ENCODE peak calls at places on chromosomes 11 and 22, in ten cellular contexts. One of them, this sample, is unnamed.

GRCh38 chr11:57901756-57902155 is 121.9 kb upstream of the OR9Q1 start:
- DNase-seq in psoas muscle: no peak
- DNase-seq in mesothelial cell of epicardium: no peak
- DNase-seq in fibroblast of pulmonary artery: no peak
- DNase-seq in H9: no peak
- DNase-seq in MM.1S: no peak
- DNase-seq in fibroblast of mammary gland: no peak
- DNase-seq in gastrocnemius medialis: no peak
- DNase-seq in cardiac fibroblast: no peak
- DNase-seq in nephron progenitor cell: no peak
- DNase-seq in this sample: no peak

GRCh38 chr22:41271787-41272186 is 14.2 kb downstream of the RANGAP1 start:
- DNase-seq in fibroblast of mammary gland: no peak
- DNase-seq in cardiac fibroblast: no peak
- DNase-seq in gastrocnemius medialis: no peak
- DNase-seq in MM.1S: no peak
- DNase-seq in fibroblast of pulmonary artery: no peak
- DNase-seq in nephron progenitor cell: no peak
- DNase-seq in psoas muscle: peak
- DNase-seq in mesothelial cell of epicardium: no peak
- DNase-seq in H9: no peak
- DNase-seq in this sample: no peak

GRCh38 chr11:115961168-115962003 is 457.2 kb upstream of the CADM1 start:
- DNase-seq in gastrocnemius medialis: no peak
- DNase-seq in psoas muscle: no peak
- DNase-seq in fibroblast of mammary gland: no peak
- DNase-seq in cardiac fibroblast: peak
- DNase-seq in H9: no peak
- DNase-seq in MM.1S: no peak
- DNase-seq in mesothelial cell of epicardium: no peak
- DNase-seq in nephron progenitor cell: no peak
- DNase-seq in fibroblast of pulmonary artery: peak
- DNase-seq in this sample: no peak

GRCh38 chr22:34880667-34881066 is 185.3 kb upstream of the ISX start:
- DNase-seq in fibroblast of mammary gland: no peak
- DNase-seq in psoas muscle: no peak
- DNase-seq in MM.1S: no peak
- DNase-seq in H9: no peak
- DNase-seq in mesothelial cell of epicardium: no peak
- DNase-seq in nephron progenitor cell: no peak
- DNase-seq in gastrocnemius medialis: no peak
- DNase-seq in fibroblast of pulmonary artery: no peak
- DNase-seq in cardiac fibroblast: no peak
- DNase-seq in this sample: no peak

GRCh38 chr11:77634724-77635123 is 2.9 kb downstream of the CLNS1A start:
- DNase-seq in cardiac fibroblast: no peak
- DNase-seq in psoas muscle: no peak
- DNase-seq in fibroblast of mammary gland: no peak
- DNase-seq in mesothelial cell of epicardium: no peak
- DNase-seq in fibroblast of pulmonary artery: no peak
- DNase-seq in MM.1S: no peak
- DNase-seq in nephron progenitor cell: no peak
- DNase-seq in H9: no peak
- DNase-seq in gastrocnemius medialis: no peak
- DNase-seq in this sample: no peak

GRCh38 chr22:38943882-38944281 is 13.5 kb upstream of the APOBEC3A start:
- DNase-seq in MM.1S: no peak
- DNase-seq in nephron progenitor cell: no peak
- DNase-seq in psoas muscle: no peak
- DNase-seq in cardiac fibroblast: no peak
- DNase-seq in fibroblast of pulmonary artery: no peak
- DNase-seq in H9: no peak
- DNase-seq in gastrocnemius medialis: no peak
- DNase-seq in mesothelial cell of epicardium: no peak
- DNase-seq in fibroblast of mammary gland: no peak
- DNase-seq in this sample: no peak

GRCh38 chr11:65391007-65391406 is 4.6 kb downstream of the FRMD8 start:
- DNase-seq in gastrocnemius medialis: no peak
- DNase-seq in fibroblast of mammary gland: peak
- DNase-seq in H9: no peak
- DNase-seq in psoas muscle: no peak
- DNase-seq in nephron progenitor cell: no peak
- DNase-seq in MM.1S: no peak
- DNase-seq in cardiac fibroblast: peak
- DNase-seq in fibroblast of pulmonary artery: peak
- DNase-seq in mesothelial cell of epicardium: no peak
- DNase-seq in this sample: peak

GRCh38 chr11:42552786-42553185 is 759.0 kb upstream of the API5 start:
- DNase-seq in nephron progenitor cell: no peak
- DNase-seq in gastrocnemius medialis: no peak
- DNase-seq in mesothelial cell of epicardium: no peak
- DNase-seq in cardiac fibroblast: peak
- DNase-seq in psoas muscle: no peak
- DNase-seq in MM.1S: no peak
- DNase-seq in fibroblast of mammary gland: peak
- DNase-seq in H9: no peak
- DNase-seq in fibroblast of pulmonary artery: peak
- DNase-seq in this sample: no peak

GRCh38 chr22:38144025-38144405 is 33.5 kb upstream of the BAIAP2L2 start:
- DNase-seq in mesothelial cell of epicardium: no peak
- DNase-seq in MM.1S: no peak
- DNase-seq in gastrocnemius medialis: no peak
- DNase-seq in cardiac fibroblast: no peak
- DNase-seq in fibroblast of mammary gland: no peak
- DNase-seq in fibroblast of pulmonary artery: no peak
- DNase-seq in H9: peak
- DNase-seq in nephron progenitor cell: no peak
- DNase-seq in psoas muscle: no peak
- DNase-seq in this sample: no peak

GRCh38 chr22:48410536-48410935 is 1417.1 kb downstream of the BRD1 start:
- DNase-seq in fibroblast of mammary gland: no peak
- DNase-seq in mesothelial cell of epicardium: no peak
- DNase-seq in gastrocnemius medialis: no peak
- DNase-seq in psoas muscle: no peak
- DNase-seq in fibroblast of pulmonary artery: no peak
- DNase-seq in H9: no peak
- DNase-seq in cardiac fibroblast: no peak
- DNase-seq in MM.1S: no peak
- DNase-seq in nephron progenitor cell: no peak
- DNase-seq in this sample: no peak

GRCh38 chr11:11998091-11998781 is 10.2 kb downstream of the DKK3 start:
- DNase-seq in fibroblast of mammary gland: peak
- DNase-seq in mesothelial cell of epicardium: no peak
- DNase-seq in nephron progenitor cell: no peak
- DNase-seq in gastrocnemius medialis: no peak
- DNase-seq in H9: no peak
- DNase-seq in fibroblast of pulmonary artery: peak
- DNase-seq in MM.1S: no peak
- DNase-seq in psoas muscle: no peak
- DNase-seq in cardiac fibroblast: peak
- DNase-seq in this sample: no peak

GRCh38 chr22:49677495-49677889 is 150.2 kb downstream of the BRD1 start:
- DNase-seq in psoas muscle: no peak
- DNase-seq in cardiac fibroblast: no peak
- DNase-seq in mesothelial cell of epicardium: no peak
- DNase-seq in fibroblast of mammary gland: no peak
- DNase-seq in MM.1S: no peak
- DNase-seq in nephron progenitor cell: no peak
- DNase-seq in gastrocnemius medialis: no peak
- DNase-seq in H9: peak
- DNase-seq in fibroblast of pulmonary artery: no peak
- DNase-seq in this sample: no peak

GRCh38 chr11:612201-612960 is 3.4 kb downstream of the IRF7 start:
- DNase-seq in cardiac fibroblast: peak
- DNase-seq in fibroblast of pulmonary artery: peak
- DNase-seq in mesothelial cell of epicardium: no peak
- DNase-seq in H9: peak
- DNase-seq in gastrocnemius medialis: peak
- DNase-seq in fibroblast of mammary gland: peak
- DNase-seq in psoas muscle: peak
- DNase-seq in nephron progenitor cell: no peak
- DNase-seq in MM.1S: no peak
- DNase-seq in this sample: no peak

GRCh38 chr11:78365381-78365792 is 52.2 kb downstream of the GAB2 start:
- DNase-seq in fibroblast of pulmonary artery: peak
- DNase-seq in cardiac fibroblast: peak
- DNase-seq in nephron progenitor cell: no peak
- DNase-seq in fibroblast of mammary gland: no peak
- DNase-seq in mesothelial cell of epicardium: no peak
- DNase-seq in H9: peak
- DNase-seq in psoas muscle: no peak
- DNase-seq in MM.1S: no peak
- DNase-seq in gastrocnemius medialis: no peak
- DNase-seq in this sample: no peak

GRCh38 chr11:79236541-79236971 is 204.3 kb downstream of the TENM4 start:
- DNase-seq in fibroblast of mammary gland: peak
- DNase-seq in mesothelial cell of epicardium: no peak
- DNase-seq in H9: no peak
- DNase-seq in nephron progenitor cell: peak
- DNase-seq in gastrocnemius medialis: no peak
- DNase-seq in cardiac fibroblast: peak
- DNase-seq in psoas muscle: no peak
- DNase-seq in MM.1S: no peak
- DNase-seq in fibroblast of pulmonary artery: peak
- DNase-seq in this sample: no peak

GRCh38 chr11:66589996-66590675 is 2.7 kb downstream of the CCDC87 start:
- DNase-seq in mesothelial cell of epicardium: no peak
- DNase-seq in fibroblast of mammary gland: no peak
- DNase-seq in gastrocnemius medialis: no peak
- DNase-seq in H9: no peak
- DNase-seq in psoas muscle: no peak
- DNase-seq in MM.1S: no peak
- DNase-seq in cardiac fibroblast: no peak
- DNase-seq in fibroblast of pulmonary artery: no peak
- DNase-seq in nephron progenitor cell: no peak
- DNase-seq in this sample: no peak
- TF ChIP-seq CTCF in mesothelial cell of epicardium: no peak
- TF ChIP-seq CTCF in fibroblast of mammary gland: no peak
- TF ChIP-seq CTCF in gastrocnemius medialis: no peak
- TF ChIP-seq CTCF in H9: no peak
- TF ChIP-seq CTCF in psoas muscle: no peak
- TF ChIP-seq CTCF in MM.1S: no peak
- TF ChIP-seq CTCF in cardiac fibroblast: no peak
- TF ChIP-seq CTCF in fibroblast of pulmonary artery: no peak
- TF ChIP-seq CTCF in nephron progenitor cell: no peak
- TF ChIP-seq CTCF in this sample: no peak

GRCh38 chr22:25404556-25404922 is 159.9 kb upstream of the GRK3 start:
- DNase-seq in nephron progenitor cell: peak
- DNase-seq in gastrocnemius medialis: no peak
- DNase-seq in fibroblast of pulmonary artery: no peak
- DNase-seq in H9: no peak
- DNase-seq in cardiac fibroblast: no peak
- DNase-seq in mesothelial cell of epicardium: no peak
- DNase-seq in MM.1S: peak
- DNase-seq in psoas muscle: no peak
- DNase-seq in fibroblast of mammary gland: no peak
- DNase-seq in this sample: peak
- TF ChIP-seq CTCF in nephron progenitor cell: no peak
- TF ChIP-seq CTCF in gastrocnemius medialis: no peak
- TF ChIP-seq CTCF in fibroblast of pulmonary artery: no peak
- TF ChIP-seq CTCF in H9: no peak
- TF ChIP-seq CTCF in cardiac fibroblast: no peak
- TF ChIP-seq CTCF in mesothelial cell of epicardium: no peak
- TF ChIP-seq CTCF in MM.1S: no peak
- TF ChIP-seq CTCF in psoas muscle: no peak
- TF ChIP-seq CTCF in fibroblast of mammary gland: no peak
- TF ChIP-seq CTCF in this sample: no peak

GRCh38 chr11:104907521-104908185 is 9.4 kb upstream of the CASP12 start:
- DNase-seq in cardiac fibroblast: no peak
- DNase-seq in psoas muscle: no peak
- DNase-seq in gastrocnemius medialis: no peak
- DNase-seq in mesothelial cell of epicardium: no peak
- DNase-seq in fibroblast of mammary gland: peak
- DNase-seq in H9: no peak
- DNase-seq in MM.1S: peak
- DNase-seq in nephron progenitor cell: no peak
- DNase-seq in fibroblast of pulmonary artery: no peak
- DNase-seq in this sample: no peak

GRCh38 chr11:104908186-104908531 is 9.9 kb upstream of the CASP12 start:
- DNase-seq in MM.1S: no peak
- DNase-seq in nephron progenitor cell: no peak
- DNase-seq in fibroblast of pulmonary artery: no peak
- DNase-seq in gastrocnemius medialis: no peak
- DNase-seq in H9: no peak
- DNase-seq in psoas muscle: no peak
- DNase-seq in mesothelial cell of epicardium: no peak
- DNase-seq in cardiac fibroblast: no peak
- DNase-seq in fibroblast of mammary gland: no peak
- DNase-seq in this sample: no peak

GRCh38 chr11:104905271-104905670 is 7.0 kb upstream of the CASP12 start:
- DNase-seq in H9: no peak
- DNase-seq in gastrocnemius medialis: no peak
- DNase-seq in fibroblast of mammary gland: no peak
- DNase-seq in MM.1S: no peak
- DNase-seq in mesothelial cell of epicardium: no peak
- DNase-seq in cardiac fibroblast: no peak
- DNase-seq in fibroblast of pulmonary artery: no peak
- DNase-seq in psoas muscle: no peak
- DNase-seq in nephron progenitor cell: no peak
- DNase-seq in this sample: no peak
- TF ChIP-seq CTCF in H9: peak
- TF ChIP-seq CTCF in gastrocnemius medialis: no peak
- TF ChIP-seq CTCF in fibroblast of mammary gland: peak
- TF ChIP-seq CTCF in MM.1S: peak
- TF ChIP-seq CTCF in mesothelial cell of epicardium: no peak
- TF ChIP-seq CTCF in cardiac fibroblast: no peak
- TF ChIP-seq CTCF in fibroblast of pulmonary artery: no peak
- TF ChIP-seq CTCF in psoas muscle: no peak
- TF ChIP-seq CTCF in nephron progenitor cell: peak
- TF ChIP-seq CTCF in this sample: no peak

GRCh38 chr11:120548682-120549209 is 37.2 kb downstream of the GRIK4 start:
- DNase-seq in H9: no peak
- DNase-seq in mesothelial cell of epicardium: no peak
- DNase-seq in fibroblast of mammary gland: no peak
- DNase-seq in cardiac fibroblast: no peak
- DNase-seq in gastrocnemius medialis: no peak
- DNase-seq in nephron progenitor cell: no peak
- DNase-seq in MM.1S: no peak
- DNase-seq in fibroblast of pulmonary artery: no peak
- DNase-seq in psoas muscle: no peak
- DNase-seq in this sample: no peak

GRCh38 chr11:120547871-120548681 is 36.5 kb downstream of the GRIK4 start:
- DNase-seq in nephron progenitor cell: no peak
- DNase-seq in mesothelial cell of epicardium: peak
- DNase-seq in gastrocnemius medialis: peak
- DNase-seq in cardiac fibroblast: peak
- DNase-seq in fibroblast of mammary gland: peak
- DNase-seq in psoas muscle: peak
- DNase-seq in fibroblast of pulmonary artery: peak
- DNase-seq in MM.1S: no peak
- DNase-seq in H9: no peak
- DNase-seq in this sample: peak

GRCh38 chr11:120547301-120547700 is 35.8 kb downstream of the GRIK4 start:
- DNase-seq in nephron progenitor cell: no peak
- DNase-seq in psoas muscle: no peak
- DNase-seq in gastrocnemius medialis: no peak
- DNase-seq in fibroblast of mammary gland: peak
- DNase-seq in H9: no peak
- DNase-seq in MM.1S: no peak
- DNase-seq in cardiac fibroblast: peak
- DNase-seq in mesothelial cell of epicardium: no peak
- DNase-seq in fibroblast of pulmonary artery: peak
- DNase-seq in this sample: no peak

GRCh38 chr11:120545813-120546212 is 34.3 kb downstream of the GRIK4 start:
- DNase-seq in MM.1S: no peak
- DNase-seq in gastrocnemius medialis: no peak
- DNase-seq in psoas muscle: no peak
- DNase-seq in cardiac fibroblast: no peak
- DNase-seq in fibroblast of pulmonary artery: no peak
- DNase-seq in nephron progenitor cell: no peak
- DNase-seq in mesothelial cell of epicardium: no peak
- DNase-seq in fibroblast of mammary gland: no peak
- DNase-seq in H9: no peak
- DNase-seq in this sample: no peak

GRCh38 chr11:120546312-120547205 is 35.0 kb downstream of the GRIK4 start:
- DNase-seq in H9: peak
- DNase-seq in fibroblast of mammary gland: peak
- DNase-seq in MM.1S: no peak
- DNase-seq in fibroblast of pulmonary artery: peak
- DNase-seq in mesothelial cell of epicardium: no peak
- DNase-seq in psoas muscle: peak
- DNase-seq in cardiac fibroblast: peak
- DNase-seq in nephron progenitor cell: peak
- DNase-seq in gastrocnemius medialis: no peak
- DNase-seq in this sample: no peak
- TF ChIP-seq CTCF in H9: no peak
- TF ChIP-seq CTCF in fibroblast of mammary gland: no peak
- TF ChIP-seq CTCF in MM.1S: no peak
- TF ChIP-seq CTCF in fibroblast of pulmonary artery: no peak
- TF ChIP-seq CTCF in mesothelial cell of epicardium: no peak
- TF ChIP-seq CTCF in psoas muscle: no peak
- TF ChIP-seq CTCF in cardiac fibroblast: no peak
- TF ChIP-seq CTCF in nephron progenitor cell: no peak
- TF ChIP-seq CTCF in gastrocnemius medialis: no peak
- TF ChIP-seq CTCF in this sample: no peak

This sample was measured in heart right ventricle.